ENCODE peak calls at places on chromosomes 12 and 14, in four cellular contexts. T is IMR-90, J is H9, P is mesenchymal stem cell. O is an unnamed sample.

GRCh38 chr12:64737539-64737938 is 21.7 kb downstream of the GNS start:
- DNase-seq in J (no peak), T (no peak), P (no peak), O (no peak)

GRCh38 chr12:76883826-76884225 is 5.0 kb upstream of the CSRP2 start:
- DNase-seq in J (no peak), T (peak), P (peak), O (no peak)

GRCh38 chr14:95516554-95517209 is at the start of gene SYNE3:
- DNase-seq in J (no peak), P (no peak), T (no peak), O (no peak)

GRCh38 chr14:47606601-47607000 is 68.8 kb downstream of the MDGA2 start:
- DNase-seq in P (no peak), T (no peak), J (no peak), O (no peak)

GRCh38 chr14:59275668-59276067 is 87.2 kb downstream of the DAAM1 start:
- DNase-seq in P (peak), T (peak), J (no peak), O (no peak)

GRCh38 chr14:99619873-99620834 is 16.1 kb upstream of the CCDC85C start:
- DNase-seq in P (peak), T (peak), J (peak), O (no peak)

GRCh38 chr12:31393004-31393550 is 67.1 kb upstream of the SINHCAF start:
- DNase-seq in J (no peak), P (no peak), T (no peak), O (no peak)

GRCh38 chr14:88929656-88930436 is 105.4 kb downstream of the TTC8 start:
- DNase-seq in T (no peak), J (peak), P (no peak), O (no peak)

GRCh38 chr14:103232338-103232808 is 101.7 kb upstream of the EIF5 start:
- DNase-seq in T (no peak), J (no peak), P (no peak), O (no peak)

GRCh38 chr12:31705651-31706050 is 23.2 kb downstream of the AMN1 start:
- DNase-seq in T (no peak), P (no peak), J (no peak), O (no peak)

GRCh38 chr12:209851-210250 is 4.1 kb downstream of the SLC6A12 start:
- DNase-seq in P (no peak), T (no peak), J (no peak), O (no peak)

GRCh38 chr14:80003138-80003537 is 208.2 kb downstream of the DIO2 start:
- DNase-seq in J (no peak), P (peak), T (peak), O (no peak)

GRCh38 chr12:2339022-2339431 is 286.2 kb downstream of the CACNA1C start:
- DNase-seq in J (no peak), T (peak), P (peak), O (no peak)

GRCh38 chr14:84442481-84442880 is 1087.5 kb upstream of the FLRT2 start:
- DNase-seq in J (no peak), P (no peak), T (no peak), O (no peak)

GRCh38 chr12:5656836-5657235 is 224.9 kb downstream of the NTF3 start:
- DNase-seq in T (no peak), P (no peak), J (no peak), O (no peak)

GRCh38 chr12:65192963-65193516 is 23.7 kb downstream of the LEMD3 start:
- DNase-seq in J (no peak), P (no peak), T (peak), O (no peak)

GRCh38 chr14:90714811-90715210 is 101.4 kb downstream of the TTC7B start:
- DNase-seq in T (peak), P (peak), J (no peak), O (no peak)

GRCh38 chr12:45231515-45232145 is 15.7 kb downstream of the ANO6 start:
- DNase-seq in J (no peak), T (peak), P (peak), O (no peak)

GRCh38 chr12:53508534-53509199 is 1.4 kb upstream of the NPFF start:
- DNase-seq in T (peak), P (peak), J (peak), O (peak)

GRCh38 chr14:77979171-77979570 is 179.3 kb downstream of the ADCK1 start:
- DNase-seq in T (no peak), P (no peak), J (no peak), O (no peak)

GRCh38 chr12:2185751-2186341 is 133.1 kb downstream of the CACNA1C start:
- DNase-seq in J (no peak), T (no peak), P (no peak), O (no peak)

GRCh38 chr14:31038521-31039166 is 12.5 kb upstream of the STRN3 start:
- DNase-seq in T (no peak), P (no peak), J (no peak), O (no peak)

GRCh38 chr12:19431407-19432308 is 7.6 kb upstream of the AEBP2 start:
- DNase-seq in P (peak), J (peak), T (peak), O (no peak)

GRCh38 chr12:54394281-54394719 is 9.8 kb upstream of the ZNF385A start:
- DNase-seq in P (peak), J (peak), T (peak), O (no peak)

GRCh38 chr14:79613625-79614024 is 597.7 kb downstream of the DIO2 start:
- DNase-seq in P (no peak), J (no peak), T (no peak), O (no peak)

GRCh38 chr14:33954016-33954598 is 3.2 kb upstream of the EGLN3 start:
- DNase-seq in J (no peak), P (no peak), T (no peak), O (no peak)

GRCh38 chr14:23577710-23578392 is 739 bp downstream of the JPH4 start:
- DNase-seq in P (no peak), J (peak), T (no peak), O (no peak)

GRCh38 chr12:101695698-101696097 is 1.7 kb upstream of the CHPT1 start:
- DNase-seq in T (peak), J (no peak), P (peak), O (no peak)

DNA sequence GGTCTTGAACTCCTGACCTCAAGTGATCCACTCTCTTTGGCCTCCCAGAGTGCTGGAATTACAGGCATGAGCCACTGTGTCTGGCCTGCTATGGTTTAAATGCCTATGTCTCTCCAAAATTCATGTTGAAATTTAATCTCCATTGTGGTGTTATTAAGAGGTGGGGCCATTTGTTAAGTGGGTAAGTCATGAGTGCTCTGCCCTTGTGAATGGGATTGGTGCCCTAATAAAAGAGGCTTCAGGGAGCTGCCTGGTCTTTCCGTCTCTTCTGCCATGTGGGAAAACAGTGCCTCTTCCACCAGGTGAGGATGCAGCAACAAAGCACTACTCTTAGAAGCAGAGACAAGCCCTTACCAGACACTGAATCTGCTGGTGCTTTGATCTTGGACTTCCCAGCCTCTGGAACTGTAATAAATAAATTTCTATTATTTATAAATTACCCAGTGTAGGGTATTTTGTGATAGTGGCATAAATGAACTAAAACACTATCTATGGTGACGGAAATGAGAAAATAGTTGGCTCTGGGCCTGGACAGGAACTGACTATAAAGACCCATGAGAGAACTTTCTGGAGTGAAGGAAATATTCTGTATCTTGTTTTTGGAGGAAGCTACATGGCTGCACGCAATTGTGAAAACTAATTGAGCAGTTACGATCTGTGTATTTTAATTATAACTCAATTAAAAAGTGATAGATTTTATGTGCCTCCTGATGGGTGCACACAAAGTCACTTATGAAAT is 12.1 kb upstream of the ATP23 start:
- DNase-seq in P (no peak), J (no peak), T (no peak), O (no peak)
- H3K9ac ChIP-seq in P (no peak), J (no peak), T (no peak), O (no peak)

DNA sequence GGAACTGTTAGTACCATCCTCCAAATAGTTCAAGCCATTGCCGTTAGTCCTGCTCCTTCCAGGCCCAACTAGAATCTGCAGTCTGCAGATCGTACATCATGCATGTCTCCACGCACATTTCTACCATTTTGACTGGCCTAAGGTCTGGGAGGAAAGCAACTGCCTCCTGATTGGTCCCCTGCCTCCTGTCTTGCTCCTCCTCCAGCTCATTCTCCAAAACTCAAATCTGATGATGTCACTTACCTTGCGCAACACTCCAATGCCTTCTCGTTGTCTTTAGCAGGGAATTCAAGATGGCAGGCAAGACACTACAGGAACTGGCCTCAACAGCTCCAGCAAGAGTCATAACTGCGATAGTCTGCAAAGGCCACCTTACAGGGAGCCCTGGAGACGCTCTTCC is 9.7 kb upstream of the HCAR1 start:
- DNase-seq in T (no peak), P (no peak), J (no peak), O (no peak)
- H2AFZ ChIP-seq in T (peak), P (no peak), J (no peak), O (peak)

DNA sequence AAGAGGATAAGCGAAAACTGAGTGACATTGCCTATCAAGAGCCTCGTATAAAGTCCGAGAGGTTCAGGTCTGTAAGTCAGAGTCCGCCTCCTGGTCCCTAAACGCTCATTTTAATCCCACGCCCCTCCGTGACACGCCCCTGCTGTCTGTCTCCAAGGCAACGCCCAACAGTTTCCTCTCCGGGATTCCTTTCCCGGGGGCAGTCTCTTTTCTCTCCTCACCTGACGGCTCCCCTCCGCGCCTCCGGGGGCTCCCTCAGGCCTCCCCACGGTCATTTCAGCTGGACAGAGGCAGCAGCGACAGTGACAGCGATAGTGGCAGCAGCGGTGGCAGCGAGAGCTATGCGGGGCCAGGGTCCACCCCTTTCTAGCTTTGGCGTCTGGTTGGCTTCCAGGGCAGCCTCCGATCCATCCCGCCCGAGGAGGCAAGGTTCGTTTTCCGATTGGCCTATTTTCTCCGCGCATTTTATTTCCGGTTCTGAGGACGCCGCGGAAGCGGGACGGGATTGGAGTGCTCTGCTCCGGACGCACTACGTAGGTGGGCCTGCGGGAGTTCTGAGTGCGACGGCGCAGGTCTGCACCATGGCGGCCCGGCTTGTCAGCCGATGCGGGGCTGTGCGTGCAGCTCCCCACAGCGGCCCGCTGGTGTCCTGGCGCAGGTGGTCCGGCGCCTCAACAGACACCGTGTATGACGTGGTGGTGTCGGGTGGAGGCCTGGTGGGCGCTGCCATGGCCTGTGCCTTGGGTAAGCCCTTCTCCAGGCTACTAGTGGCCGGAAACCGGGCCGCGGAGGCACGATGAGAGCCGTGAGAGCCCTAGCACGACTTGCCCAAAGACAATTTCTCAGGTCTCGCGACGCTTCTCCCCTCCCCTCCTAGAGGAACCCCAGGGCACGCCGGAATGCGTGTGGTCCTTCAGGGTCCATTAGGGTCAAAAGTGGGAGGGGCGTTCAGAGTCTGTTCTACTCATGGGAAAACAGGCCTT is at the start of the genes COQ6 and FAM161B:
- DNase-seq in J (peak), T (peak), P (peak), O (peak)
- H3K14ac ChIP-seq in J (peak), T (peak), P (no peak), O (no peak)

GRCh38 chr14:24677956-24678355 is 44.0 kb upstream of the GZMB start:
- DNase-seq in P (no peak), T (no peak), J (no peak), O (no peak)

GRCh38 chr14:24673534-24674203 is 39.7 kb upstream of the GZMB start:
- DNase-seq in T (no peak), P (no peak), J (no peak), O (no peak)

GRCh38 chr14:24673059-24673458 is 39.1 kb upstream of the GZMB start:
- DNase-seq in P (no peak), T (no peak), J (no peak), O (no peak)

GRCh38 chr14:24670594-24670993 is 36.6 kb upstream of the GZMB start:
- DNase-seq in T (no peak), P (no peak), J (no peak), O (no peak)

GRCh38 chr14:24674204-24674970 is 40.4 kb upstream of the GZMB start:
- DNase-seq in P (no peak), T (no peak), J (no peak), O (no peak)
- H3K9ac ChIP-seq in P (no peak), T (no peak), J (no peak), O (no peak)

GRCh38 chr14:72292689-72293024 is 360.4 kb downstream of the RGS6 start:
- DNase-seq in P (no peak), T (no peak), J (no peak), O (no peak)

GRCh38 chr14:72291908-72292688 is 359.9 kb downstream of the RGS6 start:
- DNase-seq in J (no peak), T (peak), P (no peak), O (peak)
- H2AFZ ChIP-seq in J (no peak), T (no peak), P (no peak), O (no peak)

GRCh38 chr14:74952195-74952665 is 3.2 kb downstream of the PGF start:
- DNase-seq in T (no peak), P (no peak), J (no peak), O (no peak)

GRCh38 chr14:74949859-74950572 is 5.4 kb downstream of the PGF start:
- DNase-seq in J (no peak), T (no peak), P (no peak), O (no peak)

GRCh38 chr14:74952697-74953484 is 2.5 kb downstream of the PGF start:
- DNase-seq in T (no peak), J (no peak), P (no peak), O (no peak)

GRCh38 chr14:74950795-74951442 is 4.5 kb downstream of the PGF start:
- DNase-seq in J (no peak), P (peak), T (peak), O (no peak)

GRCh38 chr14:74951443-74952194 is 3.8 kb downstream of the PGF start:
- DNase-seq in P (no peak), J (no peak), T (no peak), O (no peak)
- H3K14ac ChIP-seq in P (no peak), J (no peak), T (no peak), O (peak)

GRCh38 chr12:10214877-10215267 is 2.2 kb downstream of the GABARAPL1 start:
- DNase-seq in P (peak), J (no peak), T (no peak), O (no peak)
- H3K9ac ChIP-seq in P (peak), J (peak), T (peak), O (no peak)

GRCh38 chr12:71671816-71672215 is 7.7 kb downstream of the THAP2 start:
- DNase-seq in J (no peak), P (no peak), T (no peak), O (no peak)

GRCh38 chr12:71666259-71666658 is 2.2 kb downstream of the THAP2 start:
- DNase-seq in J (no peak), P (no peak), T (no peak), O (no peak)

GRCh38 chr12:71671311-71671710 is 7.2 kb downstream of the THAP2 start:
- DNase-seq in J (no peak), T (no peak), P (no peak), O (no peak)
- H2AFZ ChIP-seq in J (no peak), T (no peak), P (no peak), O (no peak)

O was measured in neuronal stem cell.